ENCODE peak calls at places on chromosomes 12 and 14, in eight cellular contexts. K is mesendoderm, H is spleen, S is GM23248, D is tibial artery, I is IMR-90, O is psoas muscle, C is aorta. M is an unnamed sample. For H3K4me1, the result is how much of the 10 kb centered on the place peaks cover.

GRCh38 chr12:55996201-55996714 is 818 bp upstream of the SUOX start:
- DNase-seq in K (peak), H (peak), S (peak), D (peak), I (peak), O (peak), C (no peak), M (no peak)

GRCh38 chr12:96120359-96121100 is 73.6 kb upstream of the ELK3 start:
- DNase-seq in K (peak), H (no peak), S (no peak), D (peak), I (no peak), O (no peak), C (peak), M (no peak)

GRCh38 chr14:102314242-102315011 is 5.1 kb upstream of the ZNF839 start:
- DNase-seq in K (peak), H (peak), S (peak), D (peak), I (peak), O (peak), C (peak), M (peak)

GRCh38 chr12:4282892-4283511 is 9.4 kb downstream of the CCND2 start:
- DNase-seq in K (peak), H (no peak), S (no peak), D (no peak), I (no peak), O (no peak), C (no peak), M (no peak)

GRCh38 chr12:15520083-15520482 is 197.8 kb downstream of the PTPRO start:
- DNase-seq in K (peak), H (no peak), S (no peak), D (no peak), I (no peak), O (no peak), C (no peak), M (no peak)

GRCh38 chr14:22184157-22185025 is 404.6 kb downstream of the DAD1 start:
- DNase-seq in K (no peak), H (no peak), S (no peak), D (no peak), I (peak), O (no peak), C (no peak), M (no peak)

GRCh38 chr14:51681411-51681810 is 29.7 kb downstream of the FRMD6 start:
- DNase-seq in K (no peak), H (no peak), S (no peak), D (no peak), I (no peak), O (no peak), C (no peak), M (no peak)

GRCh38 chr12:47993491-47993890 is 10.8 kb downstream of the COL2A1 start:
- DNase-seq in K (no peak), H (peak), S (no peak), D (no peak), I (no peak), O (no peak), C (no peak), M (no peak)

GRCh38 chr14:74891870-74892269 is 10.2 kb downstream of the DLST start:
- DNase-seq in K (no peak), H (no peak), S (peak), D (no peak), I (peak), O (no peak), C (no peak), M (no peak)

GRCh38 chr14:37185670-37186069 is 12.1 kb upstream of the MIPOL1 start:
- DNase-seq in K (no peak), H (no peak), S (no peak), D (no peak), I (no peak), O (no peak), C (no peak), M (no peak)

GRCh38 chr12:20657496-20657895 is 37.6 kb upstream of the SLCO1C1 start:
- DNase-seq in K (no peak), H (no peak), S (no peak), D (no peak), I (no peak), O (no peak), C (no peak), M (no peak)

GRCh38 chr12:20653871-20654270 is 41.3 kb upstream of the SLCO1C1 start:
- DNase-seq in K (no peak), H (no peak), S (peak), D (no peak), I (peak), O (no peak), C (no peak), M (no peak)

GRCh38 chr12:20656600-20656999 is 38.5 kb upstream of the SLCO1C1 start:
- DNase-seq in K (no peak), H (no peak), S (no peak), D (no peak), I (no peak), O (no peak), C (no peak), M (no peak)
- H3K4me1 ChIP-seq in K (under half), H (under half), S (under half), D (under half), I (under half), O (under half), C (under half), M (under half)

GRCh38 chr12:92138626-92139025 is 7.0 kb downstream of the BTG1 start:
- DNase-seq in K (no peak), H (no peak), S (no peak), D (no peak), I (no peak), O (no peak), C (no peak), M (no peak)

GRCh38 chr12:92138144-92138543 is 7.5 kb downstream of the BTG1 start:
- DNase-seq in K (no peak), H (no peak), S (peak), D (no peak), I (no peak), O (no peak), C (no peak), M (no peak)

GRCh38 chr12:92134638-92135274 is 10.9 kb downstream of the BTG1 start:
- DNase-seq in K (no peak), H (no peak), S (peak), D (no peak), I (peak), O (no peak), C (no peak), M (no peak)

GRCh38 chr12:92136021-92136735 is 9.5 kb downstream of the BTG1 start:
- DNase-seq in K (no peak), H (no peak), S (no peak), D (no peak), I (no peak), O (no peak), C (no peak), M (no peak)

GRCh38 chr12:92136883-92137582 is 8.6 kb downstream of the BTG1 start:
- DNase-seq in K (no peak), H (no peak), S (peak), D (no peak), I (peak), O (no peak), C (no peak), M (no peak)
- H3K4me3 ChIP-seq in K (no peak), H (peak), S (peak), D (peak), I (no peak), O (peak), C (peak), M (peak)

DNA sequence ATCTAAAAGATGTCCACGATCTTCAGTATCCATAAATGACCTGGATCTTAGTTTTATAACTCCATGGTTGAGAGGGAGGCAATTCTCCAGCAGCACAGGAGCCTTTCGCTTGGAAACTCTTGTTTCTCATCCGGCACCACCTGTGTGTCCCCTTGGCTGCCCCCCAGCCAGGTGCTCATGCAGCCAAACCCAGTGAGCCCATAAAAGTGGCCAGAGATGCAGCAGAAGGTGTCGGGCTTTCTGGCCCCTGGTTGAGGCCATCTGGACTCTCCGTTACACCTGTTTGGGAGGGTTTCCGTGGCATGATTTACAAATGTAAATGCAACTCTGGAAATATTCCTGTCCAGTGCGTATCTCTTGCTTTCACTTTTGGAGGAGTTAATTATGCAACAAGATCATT is 291.1 kb downstream of the DIO2 start:
- DNase-seq in K (no peak), H (peak), S (no peak), D (no peak), I (no peak), O (no peak), C (no peak), M (no peak)
- H3K27ac ChIP-seq in K (no peak), H (no peak), S (no peak), D (no peak), I (no peak), O (no peak), C (no peak), M (no peak)

GRCh38 chr14:99755629-99756603 is 37.3 kb upstream of the EML1 start:
- DNase-seq in K (no peak), H (peak), S (peak), D (peak), I (peak), O (peak), C (peak), M (peak)

GRCh38 chr14:99758121-99758871 is 34.9 kb upstream of the EML1 start:
- DNase-seq in K (peak), H (no peak), S (peak), D (peak), I (peak), O (no peak), C (peak), M (no peak)

GRCh38 chr14:99755068-99755405 is 38.2 kb upstream of the EML1 start:
- DNase-seq in K (no peak), H (no peak), S (no peak), D (no peak), I (no peak), O (no peak), C (peak), M (no peak)

GRCh38 chr14:99757331-99758070 is 35.7 kb upstream of the EML1 start:
- DNase-seq in K (no peak), H (no peak), S (peak), D (peak), I (peak), O (no peak), C (peak), M (no peak)

GRCh38 chr14:99756796-99757195 is 36.4 kb upstream of the EML1 start:
- DNase-seq in K (no peak), H (no peak), S (peak), D (peak), I (no peak), O (no peak), C (peak), M (no peak)
- H3K4me1 ChIP-seq in K (under half), H (under half), S (half or more), D (under half), I (half or more), O (under half), C (under half), M (half or more)

DNA sequence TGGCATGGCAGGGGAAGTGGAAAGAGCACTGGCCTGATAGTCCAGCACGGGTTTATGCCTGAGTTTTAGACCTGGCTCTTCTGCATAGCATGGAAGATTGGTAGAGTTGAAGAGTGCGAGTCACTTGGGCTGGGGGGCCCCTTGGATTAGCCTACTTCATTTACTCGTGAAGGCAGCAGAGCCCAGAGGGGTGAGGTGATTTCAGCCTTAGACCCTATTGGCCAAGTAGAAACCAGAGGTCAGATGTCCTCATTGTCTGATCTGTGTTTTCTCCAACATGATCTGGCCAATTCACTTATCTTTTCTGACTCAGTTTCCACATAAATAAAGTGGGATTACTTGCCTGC is 1.9 kb downstream of the PLEKHG3 start:
- DNase-seq in K (peak), H (no peak), S (no peak), D (peak), I (no peak), O (no peak), C (no peak), M (no peak)
- H3K4me3 ChIP-seq in K (no peak), H (peak), S (no peak), D (peak), I (no peak), O (peak), C (no peak), M (peak)

M was measured in left ventricle myocardium inferior.